ENCODE peak calls at places on chromosomes 2 and 18, in five cellular contexts. U is HS-27A, I is IMR-90, K is mesothelial cell of epicardium, H is sigmoid colon. Q is an unnamed sample.

GRCh38 chr2:201901770-201902169 is 95.4 kb downstream of the CDK15 start:
- DNase-seq in U (no peak), I (no peak), K (no peak), H (no peak), Q (no peak)

GRCh38 chr2:88211005-88211808 is 41.1 kb downstream of the THNSL2 start:
- DNase-seq in U (no peak), I (no peak), K (no peak), H (no peak), Q (no peak)

GRCh38 chr2:139365189-139365588 is 585.0 kb upstream of the NXPH2 start:
- DNase-seq in U (no peak), I (no peak), K (no peak), H (no peak), Q (no peak)

GRCh38 chr2:9631976-9632700 is 1.3 kb upstream of the YWHAQ start:
- DNase-seq in U (no peak), I (no peak), K (no peak), H (no peak), Q (peak)

GRCh38 chr2:1746174-1747064 is 2.1 kb upstream of the PXDN start:
- DNase-seq in U (no peak), I (no peak), K (peak), H (no peak), Q (no peak)

GRCh38 chr2:64730551-64731305 is 77.0 kb upstream of the SERTAD2 start:
- DNase-seq in U (no peak), I (peak), K (no peak), H (peak), Q (peak)

GRCh38 chr18:77495982-77496690 is 246.5 kb downstream of the GALR1 start:
- DNase-seq in U (no peak), I (no peak), K (no peak), H (no peak), Q (no peak)

GRCh38 chr2:32711219-32711618 is 83.4 kb downstream of the TTC27 start:
- DNase-seq in U (no peak), I (peak), K (no peak), H (no peak), Q (peak)